ENCODE peak calls at places on chromosomes 3 and 15, in eight cellular contexts. S is SK-N-SH, F is K562, G is adipocyte, M is H9, O is endodermal cell, L is NT2/D1, P is IMR-90. X is an unnamed sample.
A peak's percentile ranks its signal among the peaks of the same experiment; 100 is the strongest.

GRCh38 chr3:159854500-159855124 is 134.0 kb upstream of the IL12A start:
- DNase-seq in S (no peak), F (no peak), G (peak; percentile 93), M (no peak), O (no peak), L (no peak), P (peak; percentile 97), X (no peak)

GRCh38 chr15:94322141-94322540 is 90.8 kb downstream of the MCTP2 start:
- DNase-seq in S (no peak), F (no peak), G (peak; percentile 77), M (no peak), O (no peak), L (no peak), P (peak; percentile 25), X (no peak)

GRCh38 chr3:7421065-7421464 is 560.1 kb downstream of the GRM7 start:
- DNase-seq in S (no peak), F (no peak), G (no peak), M (no peak), O (no peak), L (no peak), P (no peak), X (no peak)

GRCh38 chr15:44775923-44776322 is 39.6 kb downstream of the TRIM69 start:
- DNase-seq in S (peak; percentile 71), F (no peak), G (no peak), M (no peak), O (no peak), L (no peak), P (no peak), X (no peak)

GRCh38 chr3:112813723-112814171 is 32.9 kb downstream of the CD200R1L start:
- DNase-seq in S (no peak), F (no peak), G (peak; percentile 38), M (no peak), O (no peak), L (no peak), P (peak; percentile 62), X (no peak)

GRCh38 chr15:47812436-47813109 is 95.3 kb downstream of the SEMA6D start:
- DNase-seq in S (no peak), F (no peak), G (peak; percentile 41), M (no peak), O (no peak), L (no peak), P (peak; percentile 2), X (no peak)

GRCh38 chr3:64063207-64063981 is 40.1 kb upstream of the PSMD6 start:
- DNase-seq in S (no peak), F (no peak), G (no peak), M (no peak), O (no peak), L (no peak), P (peak; percentile 38), X (no peak)

GRCh38 chr3:81395739-81396138 is 365.7 kb downstream of the GBE1 start:
- DNase-seq in S (peak; percentile 39), F (peak; percentile 1), G (no peak), M (peak; percentile 42), O (peak; percentile 57), L (peak; percentile 32), P (no peak), X (no peak)

GRCh38 chr15:42693942-42694341 is 43.0 kb downstream of the CDAN1 start:
- DNase-seq in S (no peak), F (no peak), G (no peak), M (no peak), O (no peak), L (no peak), P (no peak), X (no peak)

GRCh38 chr15:70582143-70582945 is 181.0 kb downstream of the UACA start:
- DNase-seq in S (no peak), F (no peak), G (peak; percentile 65), M (no peak), O (peak; percentile 35), L (no peak), P (peak; percentile 82), X (no peak)

GRCh38 chr3:138673641-138674040 is 65.1 kb downstream of the FAIM start:
- DNase-seq in S (no peak), F (no peak), G (no peak), M (no peak), O (peak; percentile 53), L (peak; percentile 22), P (peak; percentile 44), X (no peak)

GRCh38 chr15:72323752-72324151 is 3.8 kb upstream of the CELF6 start:
- DNase-seq in S (no peak), F (no peak), G (no peak), M (no peak), O (no peak), L (no peak), P (no peak), X (no peak)

GRCh38 chr3:21036888-21037287 is 714.1 kb downstream of the ZNF385D start:
- DNase-seq in S (no peak), F (no peak), G (no peak), M (no peak), O (no peak), L (no peak), P (no peak), X (no peak)

GRCh38 chr15:50377867-50378751 is 23.1 kb upstream of the GABPB1 start:
- DNase-seq in S (no peak), F (no peak), G (peak; percentile 44), M (no peak), O (no peak), L (no peak), P (no peak), X (no peak)

GRCh38 chr3:122975924-122976293 is 51.7 kb downstream of the SEMA5B start:
- DNase-seq in S (no peak), F (no peak), G (no peak), M (no peak), O (no peak), L (no peak), P (peak; percentile 10), X (peak; percentile 51)

GRCh38 chr3:122977645-122978466 is 49.7 kb downstream of the SEMA5B start:
- DNase-seq in S (peak; percentile 63), F (no peak), G (peak; percentile 72), M (peak; percentile 67), O (peak; percentile 83), L (no peak), P (peak; percentile 84), X (no peak)

GRCh38 chr3:122974764-122975162 is 52.8 kb downstream of the SEMA5B start:
- DNase-seq in S (no peak), F (no peak), G (peak; percentile 26), M (no peak), O (peak; percentile 65), L (no peak), P (peak; percentile 54), X (peak; percentile 21)

GRCh38 chr3:122973893-122974615 is 53.5 kb downstream of the SEMA5B start:
- DNase-seq in S (peak; percentile 84), F (no peak), G (no peak), M (no peak), O (no peak), L (no peak), P (no peak), X (no peak)

GRCh38 chr3:122975163-122975923 is 52.2 kb downstream of the SEMA5B start:
- DNase-seq in S (peak; percentile 78), F (no peak), G (peak; percentile 66), M (peak; percentile 56), O (peak; percentile 87), L (no peak), P (peak; percentile 55), X (peak; percentile 81)
- H3K9ac ChIP-seq in S (peak overlapping the region; percentile 67), F (no peak overlapping the region), G (no peak overlapping the region), M (no peak overlapping the region), O (peak overlapping the region; percentile 13), L (peak overlapping the region; percentile 46), P (no peak overlapping the region), X (no peak overlapping the region)

GRCh38 chr15:74132681-74133070 is 2.3 kb downstream of the ISLR2 start:
- DNase-seq in S (no peak), F (no peak), G (no peak), M (peak; percentile 56), O (peak; percentile 70), L (no peak), P (peak; percentile 24), X (no peak)
- H3K9ac ChIP-seq in S (no peak overlapping the region), F (no peak overlapping the region), G (no peak overlapping the region), M (no peak overlapping the region), O (no peak overlapping the region), L (no peak overlapping the region), P (no peak overlapping the region), X (no peak overlapping the region)

DNA sequence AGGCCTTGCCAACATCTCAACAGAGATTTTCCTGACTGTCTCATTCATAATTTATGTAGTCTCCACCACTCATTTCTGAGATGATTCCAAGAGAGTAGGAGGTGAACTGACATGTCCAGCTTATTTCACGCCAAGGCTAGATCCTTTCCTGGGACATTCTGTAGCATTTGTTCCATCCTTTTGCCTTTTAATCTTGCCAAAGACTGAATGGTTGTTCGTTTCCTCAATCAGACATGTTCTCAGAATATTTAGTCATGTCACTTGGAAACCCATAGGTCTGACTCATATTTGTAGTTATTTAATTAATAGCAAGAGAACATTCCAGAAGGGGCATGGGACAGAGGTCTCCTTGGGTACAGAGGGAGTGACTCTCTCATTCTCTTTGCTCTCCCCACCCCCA is 80.9 kb downstream of the DHX36 start:
- DNase-seq in S (no peak), F (no peak), G (no peak), M (no peak), O (no peak), L (no peak), P (peak; percentile 15), X (no peak)
- H3K9ac ChIP-seq in S (no peak overlapping the region), F (no peak overlapping the region), G (peak overlapping the region; percentile 56), M (no peak overlapping the region), O (no peak overlapping the region), L (no peak overlapping the region), P (no peak overlapping the region), X (no peak overlapping the region)

GRCh38 chr3:149608987-149609386 is 48.8 kb downstream of the WWTR1 start:
- DNase-seq in S (no peak), F (no peak), G (no peak), M (no peak), O (no peak), L (no peak), P (no peak), X (no peak)

GRCh38 chr3:149611149-149611548 is 46.7 kb downstream of the WWTR1 start:
- DNase-seq in S (no peak), F (no peak), G (no peak), M (no peak), O (no peak), L (no peak), P (no peak), X (no peak)

GRCh38 chr3:149612456-149612855 is 45.4 kb downstream of the WWTR1 start:
- DNase-seq in S (no peak), F (no peak), G (no peak), M (no peak), O (no peak), L (no peak), P (no peak), X (no peak)

GRCh38 chr3:149609595-149609994 is 48.2 kb downstream of the WWTR1 start:
- DNase-seq in S (no peak), F (no peak), G (peak; percentile 8), M (no peak), O (no peak), L (no peak), P (no peak), X (no peak)

DNA sequence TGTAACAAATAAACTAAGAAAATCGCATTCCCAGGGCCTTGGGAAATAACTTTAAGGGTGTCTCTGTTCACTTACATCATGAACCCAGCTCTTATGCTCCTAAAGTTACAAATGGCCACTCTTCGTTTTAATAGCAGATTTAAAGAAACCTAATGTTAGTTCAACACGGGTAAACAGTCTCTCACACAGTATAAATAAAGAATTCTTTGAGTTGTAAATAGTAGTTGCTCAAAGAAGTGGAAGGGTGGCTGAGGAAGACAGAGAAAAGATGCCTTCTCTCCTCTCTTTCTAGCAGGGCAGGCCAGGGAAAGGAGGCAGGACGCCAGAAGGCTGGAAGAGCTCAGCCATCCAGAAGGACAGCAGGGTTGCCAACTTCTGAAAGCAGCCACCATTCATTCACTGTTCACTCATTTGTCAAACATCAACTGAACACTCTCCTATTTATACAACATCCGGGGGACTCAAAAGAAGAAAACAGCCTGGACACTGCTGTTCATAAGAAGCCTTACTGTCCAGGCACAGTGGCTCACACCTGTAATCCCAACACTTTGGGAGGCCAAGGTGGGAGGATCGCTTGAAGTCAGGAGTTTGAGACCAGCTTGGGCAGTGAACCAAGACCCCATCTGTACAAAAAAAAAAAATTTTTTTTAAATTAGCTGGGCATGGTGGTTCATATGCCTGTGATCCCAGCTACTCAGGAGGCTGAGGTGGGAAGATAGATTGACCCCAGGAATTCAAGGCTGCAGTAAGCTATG is 47.3 kb downstream of the WWTR1 start:
- DNase-seq in S (no peak), F (no peak), G (no peak), M (no peak), O (no peak), L (no peak), P (peak; percentile 50), X (no peak)
- H3K9ac ChIP-seq in S (no peak overlapping the region), F (no peak overlapping the region), G (no peak overlapping the region), M (no peak overlapping the region), O (no peak overlapping the region), L (no peak overlapping the region), P (no peak overlapping the region), X (no peak overlapping the region)

X was measured in DND-41.